ENCODE peak calls at places on chromosomes 1 and 21, in six cellular contexts. T is upper lobe of right lung, E is tibial artery, G is colonic mucosa, V is endothelial cell of umbilical vein, D is stomach. R is an unnamed sample. For H3K36me3, the result is how much of the 10 kb centered on the place peaks cover.

GRCh38 chr21:44532165-44532564 is 7.8 kb downstream of the KRTAP10-1 start:
- DNase-seq in T (peak), E (no peak), G (no peak), V (no peak), D (no peak), R (no peak)

GRCh38 chr1:109265016-109265415 is 15.7 kb downstream of the CELSR2 start:
- DNase-seq in T (no peak), E (no peak), G (no peak), V (no peak), D (no peak), R (no peak)

GRCh38 chr1:55276671-55277376 is 61.7 kb upstream of the USP24 start:
- DNase-seq in T (no peak), E (peak), G (no peak), V (no peak), D (no peak), R (no peak)

GRCh38 chr1:65924471-65924870 is 131.8 kb downstream of the PDE4B start:
- DNase-seq in T (no peak), E (no peak), G (no peak), V (no peak), D (no peak), R (peak)

GRCh38 chr1:204094262-204095247 is 21.6 kb downstream of the SOX13 start:
- DNase-seq in T (no peak), E (no peak), G (no peak), V (no peak), D (no peak), R (no peak)

GRCh38 chr1:223700942-223701637 is 11.2 kb upstream of the CAPN2 start:
- DNase-seq in T (peak), E (peak), G (no peak), V (peak), D (no peak), R (peak)

GRCh38 chr1:22786719-22787489 is 76.3 kb downstream of the EPHB2 start:
- DNase-seq in T (no peak), E (no peak), G (no peak), V (no peak), D (no peak), R (no peak)

GRCh38 chr1:229097356-229097755 is 173.6 kb upstream of the RAB4A start:
- DNase-seq in T (no peak), E (no peak), G (no peak), V (no peak), D (no peak), R (no peak)

GRCh38 chr1:18948913-18949688 is 7.4 kb downstream of the IFFO2 start:
- DNase-seq in T (no peak), E (peak), G (peak), V (peak), D (peak), R (no peak)
- H3K4me3 ChIP-seq in T (peak), E (peak), G (no peak), V (peak), D (peak), R (no peak)

DNA sequence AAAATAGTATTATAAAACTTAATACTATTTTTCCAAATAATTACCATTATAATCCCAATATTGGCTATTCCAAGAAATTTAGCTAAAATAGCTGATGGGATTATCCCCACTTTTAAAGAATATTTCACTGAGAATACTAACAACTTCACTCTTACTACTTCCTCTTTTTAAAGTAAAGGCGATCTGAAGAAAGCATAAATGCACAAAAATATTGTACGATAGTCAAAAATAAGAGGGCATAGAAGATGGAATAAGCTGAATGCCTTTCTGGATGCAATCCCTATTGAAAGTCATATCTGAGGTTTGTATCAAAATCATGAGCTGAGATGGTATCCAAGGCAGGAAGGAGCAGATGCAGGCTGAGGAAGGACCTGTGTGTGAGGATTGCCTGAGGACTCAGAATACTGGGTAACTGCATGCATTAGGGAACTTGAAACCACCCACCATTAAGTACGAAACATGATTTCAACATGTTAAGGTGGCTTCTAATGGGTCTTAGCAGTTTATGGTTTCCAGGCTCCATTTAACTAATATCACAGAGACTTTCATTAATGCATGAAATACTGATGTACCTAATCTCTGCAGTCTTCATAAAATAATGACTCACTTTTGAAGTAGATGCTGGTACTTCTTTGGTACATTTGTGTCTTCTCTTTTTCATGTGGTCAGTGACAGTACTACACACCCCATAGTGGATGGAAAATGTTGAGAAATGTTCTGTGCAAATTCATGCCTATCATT is 29.6 kb upstream of the RGS1 start:
- DNase-seq in T (no peak), E (no peak), G (no peak), V (peak), D (no peak), R (no peak)
- TF ChIP-seq CTCF in T (peak), E (peak), G (no peak), V (no peak), D (no peak), R (no peak)

DNA sequence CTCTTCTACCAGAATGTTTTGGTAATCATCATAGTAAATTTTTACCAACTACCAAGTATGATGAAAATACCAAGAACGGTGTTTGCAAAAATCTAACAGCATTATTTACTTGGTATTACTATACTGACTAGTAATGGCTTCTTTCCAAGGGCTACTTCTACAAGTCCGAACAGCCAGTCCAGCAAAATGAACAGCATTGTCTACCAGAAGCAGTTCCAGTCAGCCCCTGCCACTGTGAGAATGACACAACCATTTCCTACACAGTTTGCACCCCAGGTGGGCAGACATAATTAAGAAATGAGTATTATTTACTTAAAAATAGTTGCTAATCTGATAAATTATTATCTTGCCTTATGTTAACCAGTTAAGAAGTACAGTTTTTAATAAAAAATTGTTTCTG is 33.8 kb upstream of the MYOCOS start:
- DNase-seq in T (no peak), E (no peak), G (no peak), V (no peak), D (no peak), R (no peak)
- H3K36me3 ChIP-seq in T (half or more), E (half or more), G (under half), V (under half), D (half or more), R (under half)

GRCh38 chr1:38341694-38342093 is 295.1 kb upstream of the POU3F1 start:
- DNase-seq in T (no peak), E (no peak), G (no peak), V (no peak), D (no peak), R (no peak)
- H3K4me3 ChIP-seq in T (no peak), E (no peak), G (no peak), V (no peak), D (no peak), R (no peak)

GRCh38 chr1:156130578-156130942 is 16.0 kb downstream of the LMNA start:
- DNase-seq in T (no peak), E (no peak), G (no peak), V (no peak), D (no peak), R (no peak)
- TF ChIP-seq CTCF in T (no peak), E (no peak), G (no peak), V (no peak), D (no peak), R (no peak)

GRCh38 chr1:226474443-226475111 is 66.7 kb upstream of the PARP1 start:
- DNase-seq in T (no peak), E (no peak), G (no peak), V (no peak), D (no peak), R (no peak)

GRCh38 chr1:226476066-226476465 is 68.2 kb upstream of the PARP1 start:
- DNase-seq in T (no peak), E (no peak), G (no peak), V (no peak), D (no peak), R (no peak)

GRCh38 chr1:226475112-226475511 is 67.2 kb upstream of the PARP1 start:
- DNase-seq in T (no peak), E (no peak), G (no peak), V (no peak), D (no peak), R (no peak)

GRCh38 chr1:226473325-226473724 is 65.4 kb upstream of the PARP1 start:
- DNase-seq in T (no peak), E (no peak), G (no peak), V (no peak), D (no peak), R (no peak)

DNA sequence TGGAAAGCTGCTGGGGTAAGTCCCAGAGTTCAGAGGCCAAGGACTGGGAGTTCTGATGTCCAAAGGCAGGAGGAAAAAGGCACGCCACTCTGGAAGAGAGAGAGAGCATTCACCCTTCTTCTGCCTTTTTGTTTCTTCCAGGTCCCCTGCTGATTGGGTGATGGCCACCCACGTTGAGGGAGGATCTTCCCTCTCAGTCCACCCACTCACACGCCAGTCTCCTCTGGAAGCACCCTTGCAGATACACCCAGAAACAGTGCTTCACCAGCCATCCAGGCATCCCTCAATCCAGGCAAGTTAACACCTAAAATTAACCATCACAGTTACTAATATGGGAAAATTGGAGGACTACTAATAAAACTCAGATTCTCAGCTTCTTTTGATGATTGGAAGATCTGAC is 66.1 kb upstream of the PARP1 start:
- DNase-seq in T (no peak), E (no peak), G (no peak), V (no peak), D (no peak), R (no peak)
- H3K36me3 ChIP-seq in T (under half), E (under half), G (under half), V (under half), D (under half), R (under half)

GRCh38 chr1:39638965-39639332 is 494 bp downstream of the HEYL start:
- DNase-seq in T (no peak), E (no peak), G (no peak), V (no peak), D (no peak), R (no peak)
- H3K4me3 ChIP-seq in T (peak), E (peak), G (peak), V (no peak), D (peak), R (no peak)